ENCODE peak calls at places on chromosomes 7 and 10, in seven cellular contexts. One of them, this sample, is unnamed.

GRCh38 chr7:87083865-87084519 is 24.5 kb upstream of the ELAPOR2 start:
- DNase-seq in astrocyte of the spinal cord: no peak
- DNase-seq in cardiac muscle cell: no peak
- DNase-seq in testis: no peak
- DNase-seq in CD8-positive, alpha-beta memory T cell: no peak
- DNase-seq in dorsolateral prefrontal cortex: no peak
- DNase-seq in upper lobe of right lung: no peak
- DNase-seq in this sample: no peak

GRCh38 chr7:127447326-127447945 is 54.9 kb upstream of the ZNF800 start:
- DNase-seq in dorsolateral prefrontal cortex: no peak
- DNase-seq in cardiac muscle cell: peak
- DNase-seq in astrocyte of the spinal cord: peak
- DNase-seq in upper lobe of right lung: no peak
- DNase-seq in CD8-positive, alpha-beta memory T cell: peak
- DNase-seq in testis: peak
- DNase-seq in this sample: peak

GRCh38 chr10:114771157-114771556 is 50.4 kb upstream of the FHIP2A start:
- DNase-seq in astrocyte of the spinal cord: no peak
- DNase-seq in dorsolateral prefrontal cortex: no peak
- DNase-seq in cardiac muscle cell: no peak
- DNase-seq in upper lobe of right lung: no peak
- DNase-seq in CD8-positive, alpha-beta memory T cell: no peak
- DNase-seq in testis: no peak
- DNase-seq in this sample: no peak

GRCh38 chr10:24969732-24970330 is 17.4 kb upstream of the PRTFDC1 start:
- DNase-seq in dorsolateral prefrontal cortex: no peak
- DNase-seq in upper lobe of right lung: no peak
- DNase-seq in CD8-positive, alpha-beta memory T cell: no peak
- DNase-seq in testis: no peak
- DNase-seq in astrocyte of the spinal cord: no peak
- DNase-seq in cardiac muscle cell: no peak
- DNase-seq in this sample: no peak

GRCh38 chr7:2698581-2699288 is 10.7 kb downstream of the AMZ1 start:
- DNase-seq in astrocyte of the spinal cord: no peak
- DNase-seq in testis: no peak
- DNase-seq in CD8-positive, alpha-beta memory T cell: peak
- DNase-seq in cardiac muscle cell: no peak
- DNase-seq in dorsolateral prefrontal cortex: no peak
- DNase-seq in upper lobe of right lung: no peak
- DNase-seq in this sample: peak

GRCh38 chr7:106056513-106057203 is 55.5 kb downstream of the SYPL1 start:
- DNase-seq in cardiac muscle cell: peak
- DNase-seq in CD8-positive, alpha-beta memory T cell: peak
- DNase-seq in testis: peak
- DNase-seq in astrocyte of the spinal cord: peak
- DNase-seq in dorsolateral prefrontal cortex: peak
- DNase-seq in upper lobe of right lung: peak
- DNase-seq in this sample: peak

GRCh38 chr10:61900829-61901783 is at the start of gene ARID5B:
- DNase-seq in dorsolateral prefrontal cortex: peak
- DNase-seq in CD8-positive, alpha-beta memory T cell: peak
- DNase-seq in upper lobe of right lung: no peak
- DNase-seq in testis: peak
- DNase-seq in astrocyte of the spinal cord: peak
- DNase-seq in cardiac muscle cell: peak
- DNase-seq in this sample: peak

GRCh38 chr10:52229271-52229931 is 84.7 kb upstream of the DKK1 start:
- DNase-seq in astrocyte of the spinal cord: peak
- DNase-seq in testis: no peak
- DNase-seq in dorsolateral prefrontal cortex: no peak
- DNase-seq in CD8-positive, alpha-beta memory T cell: no peak
- DNase-seq in cardiac muscle cell: no peak
- DNase-seq in upper lobe of right lung: no peak
- DNase-seq in this sample: no peak

GRCh38 chr10:104434601-104435000 is 81.0 kb downstream of the CFAP58 start:
- DNase-seq in upper lobe of right lung: no peak
- DNase-seq in testis: no peak
- DNase-seq in CD8-positive, alpha-beta memory T cell: no peak
- DNase-seq in astrocyte of the spinal cord: no peak
- DNase-seq in cardiac muscle cell: no peak
- DNase-seq in dorsolateral prefrontal cortex: no peak
- DNase-seq in this sample: no peak

GRCh38 chr10:110498982-110499795 is 1.5 kb downstream of the DUSP5 start:
- DNase-seq in astrocyte of the spinal cord: peak
- DNase-seq in upper lobe of right lung: no peak
- DNase-seq in CD8-positive, alpha-beta memory T cell: peak
- DNase-seq in dorsolateral prefrontal cortex: no peak
- DNase-seq in testis: peak
- DNase-seq in cardiac muscle cell: peak
- DNase-seq in this sample: no peak

GRCh38 chr7:156158693-156159092 is 346.4 kb upstream of the SHH start:
- DNase-seq in upper lobe of right lung: peak
- DNase-seq in testis: no peak
- DNase-seq in CD8-positive, alpha-beta memory T cell: no peak
- DNase-seq in cardiac muscle cell: no peak
- DNase-seq in astrocyte of the spinal cord: no peak
- DNase-seq in dorsolateral prefrontal cortex: no peak
- DNase-seq in this sample: no peak

GRCh38 chr10:79367421-79368189 is 20.3 kb downstream of the PPIF start:
- DNase-seq in astrocyte of the spinal cord: peak
- DNase-seq in upper lobe of right lung: no peak
- DNase-seq in testis: no peak
- DNase-seq in CD8-positive, alpha-beta memory T cell: no peak
- DNase-seq in cardiac muscle cell: no peak
- DNase-seq in dorsolateral prefrontal cortex: no peak
- DNase-seq in this sample: peak

DNA sequence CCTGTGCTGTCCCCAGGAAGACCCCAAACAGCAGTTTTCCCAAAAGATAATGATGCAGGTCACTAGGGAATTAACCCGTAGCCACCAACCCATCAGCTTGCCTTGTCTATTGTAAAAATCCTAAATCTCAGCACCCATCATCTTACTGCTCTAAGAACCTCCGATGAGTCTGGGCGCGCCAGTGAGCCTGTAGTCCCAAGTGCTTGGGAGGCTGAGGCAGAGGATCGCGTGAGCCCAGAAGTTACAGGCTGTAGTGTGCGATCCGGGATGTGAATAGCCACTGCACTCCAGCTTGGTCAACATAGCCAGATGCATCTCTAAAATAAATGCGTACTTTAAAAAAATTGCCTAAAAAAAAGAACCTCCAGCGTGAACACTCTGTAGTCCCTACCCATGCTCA is 951 bp downstream of the AS3MT start:
- DNase-seq in upper lobe of right lung: no peak
- DNase-seq in CD8-positive, alpha-beta memory T cell: no peak
- DNase-seq in astrocyte of the spinal cord: no peak
- DNase-seq in cardiac muscle cell: no peak
- DNase-seq in dorsolateral prefrontal cortex: no peak
- DNase-seq in testis: no peak
- DNase-seq in this sample: no peak
- H3K4me3 ChIP-seq in upper lobe of right lung: peak
- H3K4me3 ChIP-seq in CD8-positive, alpha-beta memory T cell: no peak
- H3K4me3 ChIP-seq in astrocyte of the spinal cord: peak
- H3K4me3 ChIP-seq in cardiac muscle cell: peak
- H3K4me3 ChIP-seq in dorsolateral prefrontal cortex: peak
- H3K4me3 ChIP-seq in testis: peak
- H3K4me3 ChIP-seq in this sample: no peak

GRCh38 chr10:34537629-34538231 is 277.4 kb downstream of the PARD3 start:
- DNase-seq in cardiac muscle cell: no peak
- DNase-seq in astrocyte of the spinal cord: no peak
- DNase-seq in dorsolateral prefrontal cortex: no peak
- DNase-seq in testis: no peak
- DNase-seq in upper lobe of right lung: no peak
- DNase-seq in CD8-positive, alpha-beta memory T cell: no peak
- DNase-seq in this sample: no peak

GRCh38 chr10:34535872-34536271 is 279.2 kb downstream of the PARD3 start:
- DNase-seq in upper lobe of right lung: no peak
- DNase-seq in dorsolateral prefrontal cortex: no peak
- DNase-seq in CD8-positive, alpha-beta memory T cell: no peak
- DNase-seq in cardiac muscle cell: no peak
- DNase-seq in testis: no peak
- DNase-seq in astrocyte of the spinal cord: no peak
- DNase-seq in this sample: no peak

GRCh38 chr10:34539533-34540315 is 275.4 kb downstream of the PARD3 start:
- DNase-seq in upper lobe of right lung: no peak
- DNase-seq in testis: peak
- DNase-seq in dorsolateral prefrontal cortex: no peak
- DNase-seq in astrocyte of the spinal cord: no peak
- DNase-seq in CD8-positive, alpha-beta memory T cell: no peak
- DNase-seq in cardiac muscle cell: no peak
- DNase-seq in this sample: no peak

GRCh38 chr10:34540492-34540891 is 274.6 kb downstream of the PARD3 start:
- DNase-seq in upper lobe of right lung: no peak
- DNase-seq in testis: no peak
- DNase-seq in dorsolateral prefrontal cortex: no peak
- DNase-seq in astrocyte of the spinal cord: no peak
- DNase-seq in CD8-positive, alpha-beta memory T cell: no peak
- DNase-seq in cardiac muscle cell: no peak
- DNase-seq in this sample: no peak

DNA sequence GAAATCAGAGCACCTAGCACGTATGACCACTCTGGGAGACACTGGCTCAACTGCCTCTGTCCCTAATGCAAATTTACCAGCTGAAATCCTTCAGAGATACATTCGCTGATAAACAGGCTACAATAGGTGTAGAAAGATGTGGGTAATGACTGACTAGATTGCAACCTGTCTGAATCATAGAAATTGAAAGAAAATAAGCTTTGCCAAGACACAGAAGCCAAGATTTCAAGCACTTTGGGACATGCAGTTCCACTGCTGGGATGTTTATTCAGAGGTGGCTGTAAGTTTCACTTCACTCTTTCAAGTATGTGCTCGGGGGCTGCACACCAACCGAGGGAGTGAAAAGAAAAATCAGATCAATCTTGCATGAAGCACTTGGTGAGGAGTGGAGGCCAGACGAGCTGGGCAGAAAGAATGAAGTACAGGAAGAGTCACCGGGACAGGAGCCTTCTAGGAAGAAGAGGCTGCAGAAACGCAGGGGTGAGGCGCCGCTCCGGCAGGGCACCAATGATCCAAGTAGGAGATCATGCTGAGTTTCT is 276.7 kb downstream of the PARD3 start:
- DNase-seq in testis: peak
- DNase-seq in cardiac muscle cell: peak
- DNase-seq in upper lobe of right lung: no peak
- DNase-seq in CD8-positive, alpha-beta memory T cell: no peak
- DNase-seq in astrocyte of the spinal cord: no peak
- DNase-seq in dorsolateral prefrontal cortex: no peak
- DNase-seq in this sample: no peak
- H3K4me3 ChIP-seq in testis: no peak
- H3K4me3 ChIP-seq in cardiac muscle cell: no peak
- H3K4me3 ChIP-seq in upper lobe of right lung: peak
- H3K4me3 ChIP-seq in CD8-positive, alpha-beta memory T cell: no peak
- H3K4me3 ChIP-seq in astrocyte of the spinal cord: no peak
- H3K4me3 ChIP-seq in dorsolateral prefrontal cortex: no peak
- H3K4me3 ChIP-seq in this sample: no peak

GRCh38 chr7:20214787-20215669 is 2.2 kb downstream of the MACC1 start:
- DNase-seq in cardiac muscle cell: no peak
- DNase-seq in astrocyte of the spinal cord: no peak
- DNase-seq in dorsolateral prefrontal cortex: no peak
- DNase-seq in CD8-positive, alpha-beta memory T cell: no peak
- DNase-seq in upper lobe of right lung: peak
- DNase-seq in testis: no peak
- DNase-seq in this sample: no peak

GRCh38 chr7:20217193-20217948 is at the start of gene MACC1:
- DNase-seq in CD8-positive, alpha-beta memory T cell: peak
- DNase-seq in cardiac muscle cell: peak
- DNase-seq in upper lobe of right lung: peak
- DNase-seq in testis: no peak
- DNase-seq in dorsolateral prefrontal cortex: no peak
- DNase-seq in astrocyte of the spinal cord: no peak
- DNase-seq in this sample: peak

GRCh38 chr7:20219062-20219445 is 1.9 kb upstream of the MACC1 start:
- DNase-seq in upper lobe of right lung: no peak
- DNase-seq in cardiac muscle cell: no peak
- DNase-seq in CD8-positive, alpha-beta memory T cell: no peak
- DNase-seq in dorsolateral prefrontal cortex: no peak
- DNase-seq in astrocyte of the spinal cord: no peak
- DNase-seq in testis: no peak
- DNase-seq in this sample: no peak

GRCh38 chr7:20218261-20218660 is 1.1 kb upstream of the MACC1 start:
- DNase-seq in dorsolateral prefrontal cortex: no peak
- DNase-seq in testis: no peak
- DNase-seq in upper lobe of right lung: no peak
- DNase-seq in cardiac muscle cell: no peak
- DNase-seq in CD8-positive, alpha-beta memory T cell: no peak
- DNase-seq in astrocyte of the spinal cord: no peak
- DNase-seq in this sample: no peak

DNA sequence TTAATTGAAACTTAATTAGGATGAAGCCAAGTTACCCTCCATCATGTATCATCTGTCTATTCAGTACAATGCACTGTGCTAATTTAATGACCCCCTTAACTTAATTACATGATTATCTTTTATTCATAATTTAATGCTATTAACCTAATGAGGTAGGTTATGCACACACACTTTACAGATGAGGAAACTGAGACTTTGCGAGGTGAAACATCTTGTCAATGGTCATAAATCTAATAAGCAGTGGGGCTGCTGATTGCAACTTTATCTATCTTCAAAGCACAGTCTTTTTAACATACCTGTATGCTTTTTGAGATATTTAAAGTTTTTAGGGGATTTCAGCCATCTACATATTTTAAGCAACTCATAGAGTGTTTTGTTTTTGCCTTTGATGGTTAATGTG is 547 bp downstream of the MACC1 start:
- DNase-seq in dorsolateral prefrontal cortex: no peak
- DNase-seq in astrocyte of the spinal cord: no peak
- DNase-seq in CD8-positive, alpha-beta memory T cell: no peak
- DNase-seq in cardiac muscle cell: no peak
- DNase-seq in testis: no peak
- DNase-seq in upper lobe of right lung: no peak
- DNase-seq in this sample: no peak
- H3K4me3 ChIP-seq in dorsolateral prefrontal cortex: no peak
- H3K4me3 ChIP-seq in astrocyte of the spinal cord: no peak
- H3K4me3 ChIP-seq in CD8-positive, alpha-beta memory T cell: no peak
- H3K4me3 ChIP-seq in cardiac muscle cell: no peak
- H3K4me3 ChIP-seq in testis: no peak
- H3K4me3 ChIP-seq in upper lobe of right lung: peak
- H3K4me3 ChIP-seq in this sample: no peak

DNA sequence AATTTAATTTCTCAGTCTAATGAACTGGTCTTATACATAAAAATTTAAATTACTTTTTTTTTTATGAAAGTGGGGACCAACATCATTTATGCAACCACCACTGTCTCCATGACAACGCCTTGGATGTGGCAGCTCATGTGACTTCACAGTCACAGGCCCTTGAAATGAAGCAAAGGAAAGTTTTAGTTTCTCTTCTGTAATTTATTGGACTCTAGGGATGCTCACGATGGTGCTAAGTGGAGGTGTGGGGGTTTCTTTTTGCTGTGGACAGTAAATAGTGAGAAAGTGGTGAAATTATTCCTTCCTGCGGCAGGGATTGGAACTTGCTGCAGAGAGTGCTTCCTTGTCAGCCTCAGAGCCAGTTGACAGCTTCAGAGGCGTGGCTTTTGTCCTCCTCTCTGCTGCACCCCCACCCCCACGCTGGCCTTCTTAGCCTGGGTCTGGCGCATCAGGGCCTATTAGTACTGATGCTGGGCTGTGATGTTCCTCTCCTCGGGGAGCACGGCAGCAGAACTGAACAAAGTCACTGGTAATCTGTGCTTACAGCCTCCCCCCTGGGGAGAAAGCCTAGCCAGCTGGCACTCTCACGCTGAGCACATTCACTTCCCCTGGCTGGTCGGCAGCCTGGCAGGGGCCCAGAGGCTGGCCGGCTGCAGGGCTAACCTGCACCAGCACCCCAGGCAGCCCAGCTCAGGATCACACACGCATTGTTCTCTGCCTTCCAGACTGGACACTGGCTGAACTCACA is 517.5 kb upstream of the GALNT17 start:
- DNase-seq in CD8-positive, alpha-beta memory T cell: no peak
- DNase-seq in upper lobe of right lung: no peak
- DNase-seq in dorsolateral prefrontal cortex: peak
- DNase-seq in testis: peak
- DNase-seq in cardiac muscle cell: peak
- DNase-seq in astrocyte of the spinal cord: peak
- DNase-seq in this sample: peak
- H3K4me3 ChIP-seq in CD8-positive, alpha-beta memory T cell: no peak
- H3K4me3 ChIP-seq in upper lobe of right lung: no peak
- H3K4me3 ChIP-seq in dorsolateral prefrontal cortex: no peak
- H3K4me3 ChIP-seq in testis: no peak
- H3K4me3 ChIP-seq in cardiac muscle cell: no peak
- H3K4me3 ChIP-seq in astrocyte of the spinal cord: no peak
- H3K4me3 ChIP-seq in this sample: no peak

This sample was measured in Jurkat, Clone E6-1.